ENCODE peak calls at places on chromosomes 12 and 14, in six cellular contexts. Q is A549, J is Peyer's patch, Y is K562, C is transverse colon, S is IMR-90. R is an unnamed sample. For H3K9me3, the result is how much of the 10 kb centered on the place peaks cover.

GRCh38 chr12:126337556-126337955 is 1272.3 kb downstream of the AACS start:
- DNase-seq in Q (no peak), J (no peak), Y (no peak), C (no peak), S (no peak), R (no peak)

GRCh38 chr14:66662374-66662773 is 154.4 kb downstream of the GPHN start:
- DNase-seq in Q (peak), J (no peak), Y (no peak), C (no peak), S (no peak), R (peak)

GRCh38 chr12:14776236-14776959 is 26.9 kb downstream of the WBP11 start:
- DNase-seq in Q (peak), J (no peak), Y (no peak), C (no peak), S (peak), R (no peak)

GRCh38 chr12:51393676-51394545 is 2.7 kb upstream of the GALNT6 start:
- DNase-seq in Q (no peak), J (no peak), Y (no peak), C (peak), S (peak), R (no peak)

GRCh38 chr12:126681676-126682075 is 1585.3 kb upstream of the TMEM132C start:
- DNase-seq in Q (no peak), J (no peak), Y (no peak), C (no peak), S (no peak), R (no peak)

GRCh38 chr12:4866288-4866687 is 43.4 kb upstream of the KCNA1 start:
- DNase-seq in Q (no peak), J (no peak), Y (no peak), C (no peak), S (no peak), R (no peak)

GRCh38 chr12:6767301-6767591 is 1.1 kb downstream of the PTMS start:
- DNase-seq in Q (no peak), J (no peak), Y (no peak), C (no peak), S (no peak), R (no peak)

GRCh38 chr12:78871566-78871965 is 7.0 kb downstream of the SYT1 start:
- DNase-seq in Q (no peak), J (no peak), Y (no peak), C (no peak), S (peak), R (no peak)

GRCh38 chr12:124032265-124032886 is 59.4 kb downstream of the ZNF664 start:
- DNase-seq in Q (peak), J (no peak), Y (peak), C (peak), S (peak), R (peak)

GRCh38 chr12:113734503-113734902 is 231.6 kb downstream of the RBM19 start:
- DNase-seq in Q (no peak), J (no peak), Y (no peak), C (no peak), S (no peak), R (no peak)

DNA sequence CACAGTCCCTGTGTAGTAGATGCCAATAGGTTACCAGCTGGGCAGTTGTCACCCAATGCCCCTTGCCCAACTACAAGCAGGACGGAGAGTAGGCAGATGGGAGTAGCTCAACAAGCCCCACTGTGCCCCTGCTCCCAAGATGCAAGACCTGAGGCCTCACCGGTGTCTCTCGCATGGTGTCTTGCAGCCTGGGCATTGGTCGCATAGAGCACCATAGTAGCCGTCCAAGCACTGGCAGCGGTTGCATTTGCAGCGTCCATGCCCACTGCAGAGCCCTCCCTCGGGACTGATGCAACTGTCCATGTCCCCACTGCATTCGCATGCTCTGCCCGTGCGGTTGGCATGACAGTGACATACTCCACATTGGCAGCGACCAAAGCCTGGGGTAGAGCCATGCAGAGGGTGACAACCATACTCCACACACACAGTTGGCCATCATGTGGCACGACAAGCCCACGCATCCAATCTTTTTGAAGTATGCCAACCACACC is 11.9 kb upstream of the CSAD start:
- DNase-seq in Q (no peak), J (no peak), Y (no peak), C (no peak), S (no peak), R (no peak)
- TF ChIP-seq POLR2A in Q (no peak), J (no peak), Y (peak), C (no peak), S (no peak), R (no peak)

GRCh38 chr12:18753481-18754117 is 15.7 kb downstream of the CAPZA3 start:
- DNase-seq in Q (no peak), J (no peak), Y (no peak), C (no peak), S (peak), R (peak)
- H3K4me3 ChIP-seq in Q (no peak), J (no peak), Y (no peak), C (no peak), S (no peak), R (no peak)

GRCh38 chr12:34338751-34339150 is 316.5 kb downstream of the ALG10 start:
- DNase-seq in Q (no peak), J (no peak), Y (no peak), C (no peak), S (no peak), R (no peak)

GRCh38 chr12:34341362-34341733 is 319.1 kb downstream of the ALG10 start:
- DNase-seq in Q (no peak), J (no peak), Y (peak), C (no peak), S (no peak), R (no peak)

GRCh38 chr12:34342048-34342447 is 319.8 kb downstream of the ALG10 start:
- DNase-seq in Q (no peak), J (no peak), Y (peak), C (no peak), S (no peak), R (no peak)

GRCh38 chr12:34339922-34340321 is 317.6 kb downstream of the ALG10 start:
- DNase-seq in Q (no peak), J (no peak), Y (no peak), C (no peak), S (no peak), R (no peak)

DNA sequence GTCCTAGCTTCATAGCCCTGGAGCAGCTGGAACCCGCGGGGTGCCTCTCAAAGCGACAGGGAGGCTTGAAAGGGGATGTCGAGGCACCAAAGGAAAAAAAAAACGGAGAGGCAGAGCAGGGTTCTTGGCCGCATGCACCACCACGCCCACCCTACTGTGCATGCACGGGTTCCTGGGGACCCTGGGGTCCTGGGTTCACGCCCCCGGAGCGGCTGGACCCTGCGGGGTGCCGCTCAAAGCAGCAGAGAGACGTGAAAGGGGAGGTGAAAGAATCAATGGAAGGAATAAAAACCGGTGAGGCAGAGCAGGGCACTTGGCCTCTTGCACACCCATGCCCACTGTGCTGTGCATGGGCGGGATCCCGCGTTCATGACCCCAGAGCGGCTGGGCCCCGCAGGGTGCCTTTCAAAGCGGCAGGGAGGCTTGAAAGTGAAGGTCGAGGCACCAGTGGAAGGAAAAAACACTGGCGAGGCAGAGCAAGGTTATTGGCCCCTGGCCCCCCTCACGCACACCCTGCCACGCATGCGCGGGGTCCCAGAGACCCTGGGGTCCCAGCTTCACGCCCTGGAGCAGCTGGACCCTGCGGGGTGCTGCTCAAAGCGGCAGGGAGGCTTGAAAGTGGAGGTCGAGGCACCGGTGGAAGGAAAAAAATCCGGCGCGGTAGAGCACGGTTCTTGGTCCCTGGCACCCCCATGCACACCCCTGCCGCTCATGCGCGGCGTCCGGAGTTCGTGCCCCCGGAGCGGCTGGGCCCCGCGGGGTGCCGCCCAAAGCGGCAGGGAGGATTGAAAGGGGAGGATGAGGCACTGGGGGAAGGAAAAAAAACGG is 318.5 kb downstream of the ALG10 start:
- DNase-seq in Q (no peak), J (no peak), Y (no peak), C (no peak), S (no peak), R (no peak)
- H3K9me3 ChIP-seq in Q (under half), J (under half), Y (under half), C (under half), S (under half), R (under half)

GRCh38 chr12:3122841-3123678 is 45.9 kb downstream of the TSPAN9 start:
- DNase-seq in Q (no peak), J (no peak), Y (no peak), C (no peak), S (peak), R (peak)
- TF ChIP-seq POLR2A in Q (no peak), J (no peak), Y (no peak), C (no peak), S (no peak), R (no peak)

GRCh38 chr14:24141030-24141880 is at the start of gene EMC9:
- DNase-seq in Q (peak), J (peak), Y (peak), C (peak), S (peak), R (peak)

GRCh38 chr14:24145700-24146621 is at the start of gene PSME2:
- DNase-seq in Q (no peak), J (no peak), Y (no peak), C (no peak), S (peak), R (no peak)

GRCh38 chr14:24145219-24145618 is 1.2 kb downstream of the PSME2 start:
- DNase-seq in Q (no peak), J (no peak), Y (no peak), C (no peak), S (no peak), R (no peak)

GRCh38 chr14:24144451-24144850 is 2.0 kb downstream of the PSME2 start:
- DNase-seq in Q (no peak), J (no peak), Y (no peak), C (no peak), S (no peak), R (no peak)

GRCh38 chr14:24143511-24143910 is 2.1 kb upstream of the EMC9 start:
- DNase-seq in Q (no peak), J (no peak), Y (no peak), C (no peak), S (peak), R (no peak)
- H3K4me3 ChIP-seq in Q (no peak), J (no peak), Y (no peak), C (no peak), S (no peak), R (no peak)

GRCh38 chr12:9143929-9144328 is 28.2 kb upstream of the A2M start:
- DNase-seq in Q (no peak), J (no peak), Y (no peak), C (no peak), S (no peak), R (no peak)
- H3K9me3 ChIP-seq in Q (under half), J (under half), Y (under half), C (under half), S (under half), R (under half)

GRCh38 chr14:64683264-64683663 is 21.0 kb upstream of the PLEKHG3 start:
- DNase-seq in Q (no peak), J (no peak), Y (no peak), C (no peak), S (no peak), R (no peak)

GRCh38 chr14:64684091-64684490 is 20.1 kb upstream of the PLEKHG3 start:
- DNase-seq in Q (no peak), J (no peak), Y (no peak), C (no peak), S (peak), R (no peak)

GRCh38 chr14:64682843-64683242 is 21.4 kb upstream of the PLEKHG3 start:
- DNase-seq in Q (no peak), J (no peak), Y (no peak), C (no peak), S (no peak), R (no peak)

GRCh38 chr14:64680675-64681060 is 23.6 kb upstream of the PLEKHG3 start:
- DNase-seq in Q (no peak), J (no peak), Y (no peak), C (no peak), S (no peak), R (no peak)

GRCh38 chr14:64682173-64682710 is 22.0 kb upstream of the PLEKHG3 start:
- DNase-seq in Q (peak), J (no peak), Y (no peak), C (peak), S (peak), R (peak)
- TF ChIP-seq POLR2A in Q (no peak), J (no peak), Y (no peak), C (no peak), S (no peak), R (no peak)

DNA sequence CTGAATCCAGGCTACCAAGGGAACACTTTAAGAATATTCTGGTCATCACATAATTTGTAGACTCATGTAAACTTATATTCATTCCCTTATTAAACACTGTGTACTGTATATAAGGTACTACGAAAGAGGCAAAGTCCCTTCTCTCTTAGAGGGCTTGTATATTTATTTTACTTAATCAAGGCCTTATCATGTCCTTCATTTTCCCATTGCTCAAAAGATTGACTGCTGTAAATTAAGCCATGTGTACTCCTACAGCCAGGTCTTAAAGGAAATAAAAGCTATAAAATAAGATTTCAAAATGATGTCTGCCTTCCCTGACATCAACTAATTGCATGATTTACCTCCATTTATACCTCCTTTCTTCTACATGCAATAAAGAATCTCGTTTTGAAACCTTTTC is 5.0 kb downstream of the DENND5B start:
- DNase-seq in Q (no peak), J (no peak), Y (no peak), C (no peak), S (no peak), R (no peak)
- H3K4me3 ChIP-seq in Q (no peak), J (no peak), Y (no peak), C (no peak), S (no peak), R (no peak)

GRCh38 chr14:29458547-29458946 is 469.1 kb downstream of the PRKD1 start:
- DNase-seq in Q (no peak), J (no peak), Y (no peak), C (no peak), S (no peak), R (no peak)
- H3K9me3 ChIP-seq in Q (under half), J (under half), Y (under half), C (under half), S (under half), R (under half)

DNA sequence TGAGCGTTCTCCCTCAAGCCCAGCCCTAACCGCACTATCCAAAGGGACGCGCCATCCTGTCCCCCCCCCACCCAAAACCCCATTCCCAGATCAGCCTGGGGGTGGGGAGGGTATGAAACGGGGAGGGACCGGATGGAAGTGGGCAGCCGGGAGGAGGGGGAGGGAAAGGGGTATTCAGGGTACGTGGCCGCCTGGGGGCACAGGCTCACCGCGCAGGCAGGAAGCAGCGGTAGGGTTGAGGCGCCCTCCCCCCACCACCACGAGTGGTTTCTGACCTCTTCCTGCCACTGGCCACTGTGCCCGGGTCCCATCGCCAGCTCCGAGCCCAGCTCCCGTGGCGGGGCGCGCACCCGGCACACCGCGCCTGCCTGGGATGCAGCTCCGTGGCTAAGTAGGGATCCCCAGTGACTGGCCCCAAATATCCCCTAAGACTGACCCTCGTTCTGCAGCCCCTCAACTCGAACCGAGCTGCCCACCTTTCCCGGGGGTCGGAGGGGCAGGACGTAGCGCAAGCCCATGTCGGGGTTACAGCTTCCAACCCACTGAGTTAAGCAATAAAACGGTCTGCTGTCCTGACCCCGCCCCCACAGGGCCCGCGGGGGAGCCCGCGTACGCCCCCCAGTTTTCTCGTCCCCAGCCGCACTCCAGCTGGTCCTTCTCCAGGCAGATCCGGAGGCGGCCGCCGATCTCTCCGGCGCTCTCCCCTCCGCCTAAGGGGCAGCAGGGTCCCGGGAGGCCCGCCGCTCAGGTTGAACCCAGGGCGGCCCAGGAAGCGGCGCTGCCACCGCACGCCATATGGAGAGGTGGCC is 1.2 kb downstream of the ACTN1 start:
- DNase-seq in Q (peak), J (peak), Y (peak), C (peak), S (peak), R (peak)
- TF ChIP-seq POLR2A in Q (peak), J (no peak), Y (no peak), C (peak), S (peak), R (no peak)

R was measured in adrenal gland.